ENCODE peak calls at places on chromosome 15, in ten cellular contexts. U is GM04504; K is H7; D is AG10803; B is NCI-H748 treated with DMSO at 0.1 percent for 48 hours; R is activated T-helper 1 cell treated with anti-CD3 and anti-CD28 coated beads, Interleukin-2, amount 50 U/mL, for 16 hours; S is GM10248; Y is NCI-H2171 treated with DMSO at 0.1 percent for 48 hours; Q is neural crest cell; C is anterior cingulate cortex. Z is an unnamed sample.

GRCh38 chr15:99605490-99605931 is 39.7 kb downstream of the MEF2A start:
- DNase-seq in C (no peak), U (no peak), Q (no peak), S (no peak), Y (no peak), B (no peak), D (no peak), K (no peak), R (no peak), Z (no peak)

GRCh38 chr15:36977620-36978610 is 122.4 kb downstream of the MEIS2 start:
- DNase-seq in D (no peak), Y (no peak), U (no peak), Q (no peak), R (no peak), B (no peak), S (no peak), K (peak), C (no peak), Z (no peak)

GRCh38 chr15:73838795-73839565 is 34.4 kb upstream of the TBC1D21 start:
- DNase-seq in U (no peak), C (peak), K (no peak), Q (no peak), R (no peak), D (no peak), Y (no peak), S (no peak), B (no peak), Z (no peak)

GRCh38 chr15:70179309-70179892 is 81.7 kb upstream of the TLE3 start:
- DNase-seq in Q (no peak), B (no peak), R (no peak), K (no peak), U (no peak), C (no peak), D (no peak), S (no peak), Y (no peak), Z (no peak)

GRCh38 chr15:69820819-69821218 is 276.9 kb downstream of the TLE3 start:
- DNase-seq in S (no peak), C (no peak), Y (no peak), D (no peak), U (no peak), B (no peak), K (peak), Q (no peak), R (no peak), Z (no peak)

GRCh38 chr15:63288778-63289378 is 11.5 kb downstream of the APH1B start:
- DNase-seq in D (peak), S (peak), R (no peak), B (peak), C (no peak), Q (no peak), Y (peak), U (peak), K (peak), Z (peak)

GRCh38 chr15:90593469-90594158 is 63.9 kb downstream of the CRTC3 start:
- DNase-seq in K (no peak), U (no peak), D (no peak), R (no peak), S (no peak), Y (no peak), B (no peak), Q (no peak), C (no peak), Z (no peak)

GRCh38 chr15:78205856-78206255 is 28.5 kb downstream of the ACSBG1 start:
- DNase-seq in Y (no peak), R (no peak), Q (no peak), C (no peak), K (peak), U (no peak), S (no peak), D (no peak), B (no peak), Z (no peak)

GRCh38 chr15:75836953-75837321 is 6.3 kb upstream of the UBE2Q2 start:
- DNase-seq in R (no peak), K (no peak), D (peak), C (no peak), Y (no peak), U (peak), Q (no peak), S (peak), B (no peak), Z (no peak)

GRCh38 chr15:22979069-22979698 is 984 bp downstream of the CYFIP1 start:
- DNase-seq in R (no peak), Q (peak), C (no peak), S (peak), U (no peak), B (peak), D (peak), Y (no peak), K (peak), Z (peak)

GRCh38 chr15:80991446-80991845 is 1.8 kb upstream of the MESD start:
- DNase-seq in D (peak), C (peak), Y (peak), U (peak), R (no peak), K (no peak), S (no peak), B (no peak), Q (no peak), Z (no peak)

GRCh38 chr15:55279746-55280351 is 9.8 kb downstream of the RAB27A start:
- DNase-seq in Q (no peak), K (no peak), C (no peak), R (peak), S (peak), Y (no peak), U (peak), B (no peak), D (peak), Z (no peak)

GRCh38 chr15:46280753-46281521 is 646.1 kb downstream of the SQOR start:
- DNase-seq in C (no peak), Q (no peak), S (no peak), D (no peak), R (no peak), B (peak), K (peak), U (no peak), Y (peak), Z (peak)

GRCh38 chr15:76431936-76432335 is 95.4 kb downstream of the ISL2 start:
- DNase-seq in U (no peak), Y (no peak), R (no peak), Q (no peak), C (no peak), S (no peak), K (peak), D (peak), B (no peak), Z (no peak)

GRCh38 chr15:28098360-28098765 is 752 bp downstream of the OCA2 start:
- DNase-seq in U (no peak), K (no peak), R (no peak), S (no peak), D (no peak), Y (peak), B (no peak), C (no peak), Q (no peak), Z (no peak)

GRCh38 chr15:40103864-40104271 is 4.8 kb downstream of the BMF start:
- DNase-seq in D (peak), K (no peak), R (no peak), B (peak), Y (peak), S (no peak), C (no peak), U (no peak), Q (no peak), Z (peak)

GRCh38 chr15:73906346-73907017 is 19.8 kb upstream of the LOXL1 start:
- DNase-seq in Q (no peak), C (no peak), S (no peak), K (no peak), B (no peak), D (peak), Y (no peak), U (peak), R (no peak), Z (no peak)

GRCh38 chr15:58473720-58474119 is 41.9 kb downstream of the LIPC start:
- DNase-seq in R (no peak), S (peak), K (no peak), U (no peak), Y (no peak), B (no peak), Q (no peak), C (no peak), D (peak), Z (no peak)

GRCh38 chr15:57731543-57732103 is 25.1 kb downstream of the POLR2M start:
- DNase-seq in Y (no peak), C (no peak), K (no peak), U (no peak), D (no peak), Q (no peak), B (no peak), S (no peak), R (no peak), Z (no peak)

GRCh38 chr15:57505949-57506391 is 85.7 kb upstream of the MYZAP start:
- DNase-seq in Q (no peak), U (peak), D (peak), B (peak), K (no peak), Y (no peak), R (no peak), C (no peak), S (no peak), Z (peak)

GRCh38 chr15:63876085-63876662 is 42.4 kb upstream of the HERC1 start:
- DNase-seq in K (no peak), Y (no peak), D (no peak), C (no peak), B (no peak), Q (no peak), U (no peak), R (no peak), S (no peak), Z (no peak)

GRCh38 chr15:40275954-40276353 is 6.9 kb downstream of the ANKRD63 start:
- DNase-seq in Q (no peak), D (no peak), Y (no peak), K (no peak), B (no peak), S (no peak), R (no peak), U (no peak), C (no peak), Z (no peak)

GRCh38 chr15:78334845-78335244 is 5.3 kb upstream of the CRABP1 start:
- DNase-seq in Y (no peak), C (no peak), Q (no peak), B (no peak), D (no peak), R (no peak), S (no peak), U (no peak), K (no peak), Z (no peak)

GRCh38 chr15:63050737-63051700 is 8.5 kb downstream of the TPM1 start:
- DNase-seq in D (peak), Y (peak), R (no peak), U (no peak), B (no peak), K (no peak), S (no peak), C (no peak), Q (no peak), Z (peak)

Z was measured in NCI-H526.